ENCODE peak calls at places on chromosomes 7 and 10, in ten cellular contexts. One of them, this sample, is unnamed.

GRCh38 chr10:8402469-8403074 is 348.1 kb downstream of the GATA3 start:
- DNase-seq in neuronal stem cell: no peak
- DNase-seq in IMR-90: no peak
- DNase-seq in left ventricle myocardium inferior: no peak
- DNase-seq in A549: no peak
- DNase-seq in upper lobe of right lung: no peak
- DNase-seq in mesendoderm: no peak
- DNase-seq in body of pancreas: no peak
- DNase-seq in effector memory CD4-positive, alpha-beta T cell: peak; percentile 4
- DNase-seq in mammary epithelial cell: no peak
- DNase-seq in this sample: no peak

GRCh38 chr7:116259821-116260440 is 49.6 kb downstream of the TES start:
- DNase-seq in neuronal stem cell: no peak
- DNase-seq in IMR-90: peak; percentile 79
- DNase-seq in left ventricle myocardium inferior: no peak
- DNase-seq in A549: peak; percentile 55
- DNase-seq in upper lobe of right lung: no peak
- DNase-seq in mesendoderm: peak; percentile 70
- DNase-seq in body of pancreas: no peak
- DNase-seq in effector memory CD4-positive, alpha-beta T cell: no peak
- DNase-seq in mammary epithelial cell: peak; percentile 98
- DNase-seq in this sample: no peak

GRCh38 chr10:132110091-132110490 is 44.3 kb downstream of the JAKMIP3 start:
- DNase-seq in neuronal stem cell: no peak
- DNase-seq in IMR-90: no peak
- DNase-seq in left ventricle myocardium inferior: peak; percentile 11
- DNase-seq in A549: no peak
- DNase-seq in upper lobe of right lung: no peak
- DNase-seq in mesendoderm: no peak
- DNase-seq in body of pancreas: no peak
- DNase-seq in effector memory CD4-positive, alpha-beta T cell: no peak
- DNase-seq in mammary epithelial cell: no peak
- DNase-seq in this sample: no peak

GRCh38 chr10:88963318-88963717 is 10.7 kb upstream of the ACTA2 start:
- DNase-seq in neuronal stem cell: no peak
- DNase-seq in IMR-90: no peak
- DNase-seq in left ventricle myocardium inferior: no peak
- DNase-seq in A549: no peak
- DNase-seq in upper lobe of right lung: no peak
- DNase-seq in mesendoderm: no peak
- DNase-seq in body of pancreas: no peak
- DNase-seq in effector memory CD4-positive, alpha-beta T cell: no peak
- DNase-seq in mammary epithelial cell: no peak
- DNase-seq in this sample: no peak

GRCh38 chr10:12637649-12638048 is 288.3 kb downstream of the CAMK1D start:
- DNase-seq in neuronal stem cell: no peak
- DNase-seq in IMR-90: no peak
- DNase-seq in left ventricle myocardium inferior: no peak
- DNase-seq in A549: no peak
- DNase-seq in upper lobe of right lung: no peak
- DNase-seq in mesendoderm: no peak
- DNase-seq in body of pancreas: no peak
- DNase-seq in effector memory CD4-positive, alpha-beta T cell: no peak
- DNase-seq in mammary epithelial cell: no peak
- DNase-seq in this sample: no peak

GRCh38 chr10:112898540-112899395 is 51.3 kb upstream of the TCF7L2 start:
- DNase-seq in neuronal stem cell: peak; percentile 53
- DNase-seq in IMR-90: peak; percentile 80
- DNase-seq in left ventricle myocardium inferior: no peak
- DNase-seq in A549: peak; percentile 81
- DNase-seq in upper lobe of right lung: no peak
- DNase-seq in mesendoderm: peak; percentile 95
- DNase-seq in body of pancreas: peak; percentile 36
- DNase-seq in effector memory CD4-positive, alpha-beta T cell: no peak
- DNase-seq in mammary epithelial cell: no peak
- DNase-seq in this sample: no peak

GRCh38 chr10:80344912-80345311 is 11.6 kb downstream of the DYDC1 start:
- DNase-seq in neuronal stem cell: no peak
- DNase-seq in IMR-90: no peak
- DNase-seq in left ventricle myocardium inferior: no peak
- DNase-seq in A549: no peak
- DNase-seq in upper lobe of right lung: no peak
- DNase-seq in mesendoderm: no peak
- DNase-seq in body of pancreas: no peak
- DNase-seq in effector memory CD4-positive, alpha-beta T cell: no peak
- DNase-seq in mammary epithelial cell: no peak
- DNase-seq in this sample: no peak

GRCh38 chr10:109974509-109975191 is 33.1 kb upstream of the ADD3 start:
- DNase-seq in neuronal stem cell: no peak
- DNase-seq in IMR-90: peak; percentile 22
- DNase-seq in left ventricle myocardium inferior: no peak
- DNase-seq in A549: no peak
- DNase-seq in upper lobe of right lung: no peak
- DNase-seq in mesendoderm: no peak
- DNase-seq in body of pancreas: peak; percentile 54
- DNase-seq in effector memory CD4-positive, alpha-beta T cell: no peak
- DNase-seq in mammary epithelial cell: no peak
- DNase-seq in this sample: no peak

DNA sequence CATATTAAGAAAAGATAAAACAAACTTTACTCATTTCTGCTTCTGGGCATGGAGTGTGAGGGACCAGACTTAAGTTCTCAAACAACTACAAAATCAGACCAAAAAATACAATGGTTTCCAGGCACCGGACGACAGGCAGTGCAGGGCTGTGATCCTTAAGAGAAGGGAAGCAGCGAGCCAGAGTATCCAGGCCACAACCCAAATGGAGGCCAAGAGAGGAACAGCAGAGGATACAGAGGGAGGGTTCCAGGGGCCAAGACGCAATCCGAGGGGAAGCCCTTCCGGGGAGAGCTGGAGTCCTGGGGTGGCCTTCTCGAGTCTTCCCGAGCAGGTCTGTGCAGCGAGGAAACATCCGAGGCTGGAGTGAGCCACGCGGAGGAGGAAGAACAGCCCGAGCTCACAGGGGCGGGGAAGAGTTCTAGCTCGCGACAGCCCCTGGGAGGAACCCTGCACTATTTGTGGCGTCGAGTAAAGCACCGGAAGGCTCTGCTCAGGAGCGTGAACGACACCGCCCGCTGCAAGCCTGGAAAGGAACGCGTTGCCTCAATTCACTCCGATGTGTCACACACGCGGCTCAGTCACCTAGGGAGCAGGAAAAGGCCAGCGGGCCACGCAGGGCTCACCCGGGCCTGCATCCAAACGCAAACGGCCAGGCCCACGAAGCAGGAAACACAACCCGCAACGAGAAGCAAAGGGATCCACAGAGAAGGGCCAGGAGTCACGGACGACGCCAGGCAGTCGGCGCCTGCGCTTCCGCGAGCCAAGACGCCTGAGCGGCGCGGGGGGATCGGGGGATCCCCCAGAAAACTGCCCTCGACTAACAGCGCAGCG is 933 bp upstream of the RNF32 start:
- DNase-seq in neuronal stem cell: no peak
- DNase-seq in IMR-90: no peak
- DNase-seq in left ventricle myocardium inferior: no peak
- DNase-seq in A549: no peak
- DNase-seq in upper lobe of right lung: peak; percentile 69
- DNase-seq in mesendoderm: no peak
- DNase-seq in body of pancreas: peak; percentile 22
- DNase-seq in effector memory CD4-positive, alpha-beta T cell: no peak
- DNase-seq in mammary epithelial cell: no peak
- DNase-seq in this sample: no peak
- H3K27ac ChIP-seq in neuronal stem cell: no peak overlapping the region
- H3K27ac ChIP-seq in IMR-90: peak overlapping the region; percentile 3
- H3K27ac ChIP-seq in left ventricle myocardium inferior: peak overlapping the region; percentile 71
- H3K27ac ChIP-seq in A549: peak overlapping the region; percentile 95
- H3K27ac ChIP-seq in upper lobe of right lung: peak overlapping the region; percentile 87
- H3K27ac ChIP-seq in mesendoderm: no peak overlapping the region
- H3K27ac ChIP-seq in body of pancreas: peak overlapping the region; percentile 71
- H3K27ac ChIP-seq in effector memory CD4-positive, alpha-beta T cell: peak overlapping the region; percentile 62
- H3K27ac ChIP-seq in mammary epithelial cell: peak overlapping the region; percentile 40
- H3K27ac ChIP-seq in this sample: peak overlapping the region; percentile 92

DNA sequence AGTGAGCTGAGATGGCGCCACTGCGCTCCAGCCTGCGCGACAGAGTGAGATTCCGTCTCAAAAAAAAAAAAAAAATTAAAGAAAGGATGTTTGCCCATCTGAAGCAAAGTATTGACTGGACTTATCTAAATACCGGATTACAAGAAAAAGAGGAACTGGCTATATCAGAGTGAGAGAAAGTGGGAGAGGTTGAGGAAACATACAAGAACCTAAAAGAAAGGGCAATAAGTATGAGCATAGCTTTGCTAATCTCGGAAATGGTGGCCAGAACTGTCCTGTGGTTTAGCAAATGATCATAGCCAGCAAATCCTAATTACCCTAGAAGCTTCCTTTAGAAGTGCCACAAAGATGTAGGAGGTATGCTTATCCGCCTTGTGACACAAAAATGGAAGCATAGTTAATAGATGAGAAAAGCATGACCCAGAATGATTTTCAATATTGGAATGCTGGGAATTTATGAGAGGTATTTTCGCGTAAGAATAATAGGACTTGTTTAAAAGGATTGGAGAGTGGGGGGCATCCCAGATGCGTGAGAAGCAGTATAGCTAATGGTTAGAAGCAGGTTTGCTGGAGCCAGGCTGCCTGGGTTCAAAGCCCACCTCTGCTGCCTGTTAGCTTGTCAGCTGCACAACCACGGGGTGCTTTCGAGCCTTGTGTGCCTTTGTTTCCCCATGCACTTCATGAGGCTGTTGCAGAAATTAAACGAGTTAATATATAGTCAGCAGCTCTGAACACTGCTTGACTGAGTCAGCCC is 1.2 kb upstream of the GTPBP4 start:
- DNase-seq in neuronal stem cell: no peak
- DNase-seq in IMR-90: peak; percentile 86
- DNase-seq in left ventricle myocardium inferior: no peak
- DNase-seq in A549: no peak
- DNase-seq in upper lobe of right lung: peak; percentile 36
- DNase-seq in mesendoderm: peak; percentile 46
- DNase-seq in body of pancreas: no peak
- DNase-seq in effector memory CD4-positive, alpha-beta T cell: no peak
- DNase-seq in mammary epithelial cell: peak; percentile 26
- DNase-seq in this sample: no peak
- H3K27ac ChIP-seq in neuronal stem cell: no peak overlapping the region
- H3K27ac ChIP-seq in IMR-90: peak overlapping the region; percentile 86
- H3K27ac ChIP-seq in left ventricle myocardium inferior: peak overlapping the region; percentile 96
- H3K27ac ChIP-seq in A549: peak overlapping the region; percentile 94
- H3K27ac ChIP-seq in upper lobe of right lung: peak overlapping the region; percentile 94
- H3K27ac ChIP-seq in mesendoderm: no peak overlapping the region
- H3K27ac ChIP-seq in body of pancreas: no peak overlapping the region
- H3K27ac ChIP-seq in effector memory CD4-positive, alpha-beta T cell: no peak overlapping the region
- H3K27ac ChIP-seq in mammary epithelial cell: peak overlapping the region; percentile 93
- H3K27ac ChIP-seq in this sample: no peak overlapping the region

GRCh38 chr7:47621985-47622561 is 40.2 kb upstream of the TNS3 start:
- DNase-seq in neuronal stem cell: no peak
- DNase-seq in IMR-90: no peak
- DNase-seq in left ventricle myocardium inferior: no peak
- DNase-seq in A549: no peak
- DNase-seq in upper lobe of right lung: no peak
- DNase-seq in mesendoderm: no peak
- DNase-seq in body of pancreas: no peak
- DNase-seq in effector memory CD4-positive, alpha-beta T cell: no peak
- DNase-seq in mammary epithelial cell: no peak
- DNase-seq in this sample: no peak

GRCh38 chr7:47614450-47614849 is 32.5 kb upstream of the TNS3 start:
- DNase-seq in neuronal stem cell: no peak
- DNase-seq in IMR-90: no peak
- DNase-seq in left ventricle myocardium inferior: no peak
- DNase-seq in A549: no peak
- DNase-seq in upper lobe of right lung: no peak
- DNase-seq in mesendoderm: no peak
- DNase-seq in body of pancreas: no peak
- DNase-seq in effector memory CD4-positive, alpha-beta T cell: no peak
- DNase-seq in mammary epithelial cell: no peak
- DNase-seq in this sample: no peak

GRCh38 chr7:47621347-47621746 is 39.4 kb upstream of the TNS3 start:
- DNase-seq in neuronal stem cell: no peak
- DNase-seq in IMR-90: no peak
- DNase-seq in left ventricle myocardium inferior: no peak
- DNase-seq in A549: no peak
- DNase-seq in upper lobe of right lung: no peak
- DNase-seq in mesendoderm: no peak
- DNase-seq in body of pancreas: no peak
- DNase-seq in effector memory CD4-positive, alpha-beta T cell: no peak
- DNase-seq in mammary epithelial cell: no peak
- DNase-seq in this sample: no peak

GRCh38 chr7:47619806-47620205 is 37.9 kb upstream of the TNS3 start:
- DNase-seq in neuronal stem cell: no peak
- DNase-seq in IMR-90: peak; percentile 38
- DNase-seq in left ventricle myocardium inferior: no peak
- DNase-seq in A549: no peak
- DNase-seq in upper lobe of right lung: no peak
- DNase-seq in mesendoderm: no peak
- DNase-seq in body of pancreas: no peak
- DNase-seq in effector memory CD4-positive, alpha-beta T cell: no peak
- DNase-seq in mammary epithelial cell: no peak
- DNase-seq in this sample: no peak

GRCh38 chr7:47617131-47617530 is 35.2 kb upstream of the TNS3 start:
- DNase-seq in neuronal stem cell: no peak
- DNase-seq in IMR-90: no peak
- DNase-seq in left ventricle myocardium inferior: no peak
- DNase-seq in A549: no peak
- DNase-seq in upper lobe of right lung: no peak
- DNase-seq in mesendoderm: no peak
- DNase-seq in body of pancreas: no peak
- DNase-seq in effector memory CD4-positive, alpha-beta T cell: no peak
- DNase-seq in mammary epithelial cell: no peak
- DNase-seq in this sample: no peak
- H3K27ac ChIP-seq in neuronal stem cell: no peak overlapping the region
- H3K27ac ChIP-seq in IMR-90: no peak overlapping the region
- H3K27ac ChIP-seq in left ventricle myocardium inferior: no peak overlapping the region
- H3K27ac ChIP-seq in A549: peak overlapping the region; percentile 99
- H3K27ac ChIP-seq in upper lobe of right lung: no peak overlapping the region
- H3K27ac ChIP-seq in mesendoderm: no peak overlapping the region
- H3K27ac ChIP-seq in body of pancreas: no peak overlapping the region
- H3K27ac ChIP-seq in effector memory CD4-positive, alpha-beta T cell: no peak overlapping the region
- H3K27ac ChIP-seq in mammary epithelial cell: no peak overlapping the region
- H3K27ac ChIP-seq in this sample: no peak overlapping the region

GRCh38 chr10:125093199-125093841 is 67.0 kb downstream of the CTBP2 start:
- DNase-seq in neuronal stem cell: no peak
- DNase-seq in IMR-90: peak; percentile 73
- DNase-seq in left ventricle myocardium inferior: peak; percentile 68
- DNase-seq in A549: no peak
- DNase-seq in upper lobe of right lung: peak; percentile 57
- DNase-seq in mesendoderm: no peak
- DNase-seq in body of pancreas: no peak
- DNase-seq in effector memory CD4-positive, alpha-beta T cell: no peak
- DNase-seq in mammary epithelial cell: no peak
- DNase-seq in this sample: no peak

GRCh38 chr10:125094111-125094705 is 66.2 kb downstream of the CTBP2 start:
- DNase-seq in neuronal stem cell: no peak
- DNase-seq in IMR-90: no peak
- DNase-seq in left ventricle myocardium inferior: no peak
- DNase-seq in A549: no peak
- DNase-seq in upper lobe of right lung: peak; percentile 43
- DNase-seq in mesendoderm: peak; percentile 37
- DNase-seq in body of pancreas: no peak
- DNase-seq in effector memory CD4-positive, alpha-beta T cell: no peak
- DNase-seq in mammary epithelial cell: no peak
- DNase-seq in this sample: no peak

GRCh38 chr10:125094826-125095225 is 65.5 kb downstream of the CTBP2 start:
- DNase-seq in neuronal stem cell: no peak
- DNase-seq in IMR-90: no peak
- DNase-seq in left ventricle myocardium inferior: no peak
- DNase-seq in A549: no peak
- DNase-seq in upper lobe of right lung: peak; percentile 48
- DNase-seq in mesendoderm: no peak
- DNase-seq in body of pancreas: no peak
- DNase-seq in effector memory CD4-positive, alpha-beta T cell: no peak
- DNase-seq in mammary epithelial cell: no peak
- DNase-seq in this sample: no peak

GRCh38 chr10:125091891-125092290 is 68.5 kb downstream of the CTBP2 start:
- DNase-seq in neuronal stem cell: no peak
- DNase-seq in IMR-90: no peak
- DNase-seq in left ventricle myocardium inferior: no peak
- DNase-seq in A549: no peak
- DNase-seq in upper lobe of right lung: no peak
- DNase-seq in mesendoderm: no peak
- DNase-seq in body of pancreas: no peak
- DNase-seq in effector memory CD4-positive, alpha-beta T cell: no peak
- DNase-seq in mammary epithelial cell: no peak
- DNase-seq in this sample: no peak

GRCh38 chr10:125092564-125093031 is 67.8 kb downstream of the CTBP2 start:
- DNase-seq in neuronal stem cell: no peak
- DNase-seq in IMR-90: no peak
- DNase-seq in left ventricle myocardium inferior: no peak
- DNase-seq in A549: no peak
- DNase-seq in upper lobe of right lung: peak; percentile 61
- DNase-seq in mesendoderm: no peak
- DNase-seq in body of pancreas: peak; percentile 9
- DNase-seq in effector memory CD4-positive, alpha-beta T cell: no peak
- DNase-seq in mammary epithelial cell: no peak
- DNase-seq in this sample: no peak
- H3K27ac ChIP-seq in neuronal stem cell: no peak overlapping the region
- H3K27ac ChIP-seq in IMR-90: peak overlapping the region; percentile 88
- H3K27ac ChIP-seq in left ventricle myocardium inferior: peak overlapping the region; percentile 79
- H3K27ac ChIP-seq in A549: no peak overlapping the region
- H3K27ac ChIP-seq in upper lobe of right lung: peak overlapping the region; percentile 34
- H3K27ac ChIP-seq in mesendoderm: no peak overlapping the region
- H3K27ac ChIP-seq in body of pancreas: peak overlapping the region; percentile 29
- H3K27ac ChIP-seq in effector memory CD4-positive, alpha-beta T cell: no peak overlapping the region
- H3K27ac ChIP-seq in mammary epithelial cell: no peak overlapping the region
- H3K27ac ChIP-seq in this sample: no peak overlapping the region